ENCODE peak calls at places on chromosomes 12 and 14, in seven cellular contexts. T is NCI-H1417; P is endodermal cell; H is epithelial cell of prostate; V is fibroblast of pulmonary artery; J is stimulated activated CD8-positive, alpha-beta memory T cell treated with anti-CD3 and anti-CD28 coated beads, Interleukin-4, amount 100 ng/mL, for 24 hours; B is activated T-helper 1 cell treated with Interleukin-2 at 50 U/mL for 16 hours. S is an unnamed sample.

GRCh38 chr14:102993523-102993922 is 63.8 kb downstream of the CDC42BPB start:
- DNase-seq in P (no peak), H (peak), B (no peak), V (peak), T (no peak), J (no peak), S (no peak)

GRCh38 chr14:104503691-104504090 is 75.9 kb upstream of the C14orf180 start:
- DNase-seq in P (peak), J (no peak), H (no peak), V (no peak), B (no peak), T (no peak), S (no peak)

GRCh38 chr12:6821674-6822433 is at the start of gene GPR162:
- DNase-seq in P (peak), J (no peak), T (peak), B (no peak), V (peak), H (no peak), S (no peak)

GRCh38 chr14:90839889-90840266 is 23.6 kb upstream of the TTC7B start:
- DNase-seq in V (no peak), J (no peak), T (no peak), B (no peak), P (no peak), H (no peak), S (peak)

GRCh38 chr12:105352940-105353635 is 22.6 kb downstream of the C12orf75 start:
- DNase-seq in J (no peak), H (no peak), B (no peak), V (no peak), P (peak), T (no peak), S (no peak)

GRCh38 chr14:100679707-100680438 is 46.8 kb upstream of the DLK1 start:
- DNase-seq in V (peak), T (no peak), B (no peak), P (no peak), J (no peak), H (no peak), S (no peak)

GRCh38 chr12:47779301-47779942 is 6.4 kb downstream of the SLC48A1 start:
- DNase-seq in V (peak), H (no peak), J (peak), T (peak), B (peak), P (peak), S (no peak)

GRCh38 chr12:30219047-30219446 is 435.3 kb upstream of the TMTC1 start:
- DNase-seq in P (no peak), J (no peak), V (no peak), B (no peak), H (peak), T (no peak), S (no peak)

GRCh38 chr12:122121341-122122192 is 43.0 kb downstream of the MLXIP start:
- DNase-seq in B (no peak), J (no peak), V (no peak), P (peak), T (no peak), H (no peak), S (no peak)

GRCh38 chr12:39605501-39605900 is 14.1 kb downstream of the ABCD2 start:
- DNase-seq in V (peak), H (no peak), J (no peak), P (no peak), T (no peak), B (no peak), S (no peak)

GRCh38 chr14:64434528-64434927 is 30.8 kb upstream of the AKAP5 start:
- DNase-seq in H (no peak), B (no peak), P (no peak), T (no peak), V (peak), J (no peak), S (no peak)

GRCh38 chr12:45989277-45989856 is 1.0 kb downstream of the SCAF11 start:
- DNase-seq in B (no peak), H (no peak), P (no peak), T (no peak), J (no peak), V (peak), S (no peak)